ENCODE peak calls at places on chromosomes 4 and X, in eight cellular contexts. P, I, M, F, H, T, G and S are unnamed samples.
A peak's percentile ranks its signal among the peaks of the same experiment; 100 is the strongest.

GRCh38 chr4:151325320-151326246 is at the start of gene SH3D19:
- DNase-seq in P (peak; percentile 27), I (peak; percentile 89), M (no peak), F (peak; percentile 69), H (peak; percentile 82), T (peak; percentile 34), G (peak; percentile 83), S (peak; percentile 58)

GRCh38 chr4:154490589-154491340 is 834 bp downstream of the DCHS2 start:
- DNase-seq in P (peak; percentile 72), I (peak; percentile 68), M (no peak), F (no peak), H (peak; percentile 31), T (no peak), G (no peak), S (peak; percentile 55)

GRCh38 chrX:69133561-69134542 is 31.4 kb downstream of the PJA1 start:
- DNase-seq in P (no peak), I (no peak), M (no peak), F (peak; percentile 34), H (peak; percentile 47), T (peak; percentile 84), G (peak; percentile 29), S (peak; percentile 63)

GRCh38 chrX:439236-439635 is 52.5 kb upstream of the PPP2R3B start:
- DNase-seq in P (no peak), I (peak; percentile 29), M (no peak), F (no peak), H (no peak), T (no peak), G (no peak), S (no peak)

GRCh38 chr4:181235361-181235760 is 1007.8 kb upstream of the TENM3 start:
- DNase-seq in P (no peak), I (no peak), M (no peak), F (no peak), H (no peak), T (no peak), G (no peak), S (no peak)

GRCh38 chr4:148376151-148376550 is 66.1 kb downstream of the NR3C2 start:
- DNase-seq in P (no peak), I (peak; percentile 75), M (peak; percentile 24), F (peak; percentile 57), H (no peak), T (peak; percentile 65), G (peak; percentile 48), S (no peak)

GRCh38 chrX:80879143-80879542 is 69.5 kb upstream of the BRWD3 start:
- DNase-seq in P (no peak), I (no peak), M (no peak), F (peak; percentile 20), H (no peak), T (no peak), G (no peak), S (no peak)

GRCh38 chr4:73675623-73676022 is 55.4 kb upstream of the RASSF6 start:
- DNase-seq in P (no peak), I (no peak), M (no peak), F (no peak), H (no peak), T (no peak), G (no peak), S (no peak)

GRCh38 chr4:167897116-167897515 is 195.2 kb upstream of the ANXA10 start:
- DNase-seq in P (no peak), I (no peak), M (no peak), F (no peak), H (peak; percentile 75), T (peak; percentile 86), G (no peak), S (peak; percentile 61)

GRCh38 chrX:47234583-47234982 is 1.8 kb downstream of the USP11 start:
- DNase-seq in P (no peak), I (no peak), M (no peak), F (no peak), H (no peak), T (no peak), G (no peak), S (no peak)

GRCh38 chr4:126071346-126072333 is 756.9 kb downstream of the FAT4 start:
- DNase-seq in P (no peak), I (no peak), M (peak; percentile 67), F (no peak), H (no peak), T (peak; percentile 87), G (peak; percentile 28), S (no peak)

GRCh38 chr4:90171491-90171890 is 44.3 kb downstream of the CCSER1 start:
- DNase-seq in P (no peak), I (no peak), M (no peak), F (no peak), H (no peak), T (no peak), G (no peak), S (no peak)

GRCh38 chr4:68960294-68961163 is 8.9 kb upstream of the UGT2A3 start:
- DNase-seq in P (no peak), I (no peak), M (no peak), F (no peak), H (no peak), T (no peak), G (no peak), S (no peak)

GRCh38 chrX:23228950-23229448 is 105.7 kb upstream of the PTCHD1 start:
- DNase-seq in P (no peak), I (no peak), M (no peak), F (no peak), H (peak; percentile 2), T (no peak), G (no peak), S (no peak)

GRCh38 chr4:8538703-8539567 is 41.3 kb upstream of the GPR78 start:
- DNase-seq in P (no peak), I (no peak), M (no peak), F (peak; percentile 89), H (no peak), T (no peak), G (no peak), S (no peak)

GRCh38 chr4:101599620-101600019 is 190.9 kb upstream of the BANK1 start:
- DNase-seq in P (no peak), I (no peak), M (no peak), F (no peak), H (no peak), T (peak; percentile 70), G (no peak), S (no peak)

GRCh38 chrX:74535633-74536141 is 78.7 kb downstream of the RLIM start:
- DNase-seq in P (peak; percentile 54), I (peak; percentile 92), M (no peak), F (peak; percentile 69), H (peak; percentile 30), T (peak; percentile 60), G (peak; percentile 79), S (peak; percentile 55)

GRCh38 chr4:124177647-124178425 is 534.7 kb downstream of the ANKRD50 start:
- DNase-seq in P (no peak), I (no peak), M (peak; percentile 31), F (no peak), H (no peak), T (peak; percentile 76), G (no peak), S (no peak)

GRCh38 chr4:78477276-78477675 is 74.3 kb upstream of the ANXA3 start:
- DNase-seq in P (no peak), I (no peak), M (no peak), F (no peak), H (no peak), T (peak; percentile 36), G (no peak), S (no peak)

GRCh38 chr4:6474053-6474568 is 1.7 kb upstream of the PPP2R2C start:
- DNase-seq in P (no peak), I (peak; percentile 42), M (no peak), F (no peak), H (peak; percentile 45), T (peak; percentile 22), G (no peak), S (peak; percentile 54)

GRCh38 chrX:150602296-150602695 is 33.9 kb downstream of the MTM1 start:
- DNase-seq in P (no peak), I (no peak), M (no peak), F (no peak), H (no peak), T (peak; percentile 4), G (no peak), S (no peak)

GRCh38 chr4:72418458-72418857 is 150.6 kb downstream of the ADAMTS3 start:
- DNase-seq in P (no peak), I (no peak), M (peak; percentile 51), F (peak; percentile 70), H (no peak), T (peak; percentile 84), G (peak; percentile 59), S (no peak)

GRCh38 chr4:138672393-138672976 is 343.1 kb upstream of the NOCT start:
- DNase-seq in P (peak; percentile 10), I (no peak), M (no peak), F (no peak), H (no peak), T (no peak), G (no peak), S (no peak)

GRCh38 chrX:56798866-56799864 is 70.1 kb downstream of the NBDY start:
- DNase-seq in P (peak; percentile 4), I (no peak), M (no peak), F (peak; percentile 48), H (no peak), T (no peak), G (no peak), S (no peak)